ENCODE peak calls at places on chromosomes 5 and 9, in ten cellular contexts. P is LHCN-M2; B is activated naive CD4-positive, alpha-beta T cell treated with Interleukin-2 at 50 U/mL for 16 hours; H is stimulated activated CD4-positive, alpha-beta T cell treated with anti-CD3 and anti-CD28 coated beads, Interleukin-1b, Interleukin-23, amount 100 ng/mL, for 1 hour; X is GM20000; K is skeletal muscle cell; V is renal cortical epithelial cell; M is SW480; N is osteocyte; D is naive thymus-derived CD4-positive, alpha-beta T cell. O is an unnamed sample.

GRCh38 chr9:92140754-92141143 is 25.5 kb upstream of the SPTLC1 start:
- DNase-seq in P (no peak), B (no peak), H (no peak), X (no peak), K (no peak), V (no peak), M (no peak), N (peak; percentile 64), D (no peak), O (no peak)

GRCh38 chr5:78544531-78545200 is 103.9 kb downstream of the LHFPL2 start:
- DNase-seq in P (no peak), B (no peak), H (no peak), X (no peak), K (peak; percentile 76), V (peak; percentile 61), M (no peak), N (peak; percentile 62), D (no peak), O (no peak)

GRCh38 chr5:76790632-76791290 is 28.1 kb upstream of the F2RL1 start:
- DNase-seq in P (peak; percentile 98), B (peak; percentile 10), H (no peak), X (no peak), K (peak; percentile 100), V (peak; percentile 99), M (peak; percentile 90), N (no peak), D (no peak), O (peak; percentile 32)

GRCh38 chr5:27093296-27093695 is 54.9 kb upstream of the CDH9 start:
- DNase-seq in P (peak; percentile 38), B (no peak), H (no peak), X (no peak), K (no peak), V (peak; percentile 18), M (no peak), N (no peak), D (no peak), O (no peak)

GRCh38 chr9:35696520-35697215 is 6.9 kb upstream of the TPM2 start:
- DNase-seq in P (peak; percentile 36), B (peak; percentile 59), H (peak; percentile 9), X (peak; percentile 85), K (no peak), V (peak; percentile 45), M (peak; percentile 65), N (no peak), D (peak; percentile 15), O (no peak)

GRCh38 chr5:107806705-107807104 is 136.0 kb upstream of the EFNA5 start:
- DNase-seq in P (peak; percentile 87), B (no peak), H (no peak), X (no peak), K (no peak), V (peak; percentile 96), M (no peak), N (no peak), D (no peak), O (no peak)

GRCh38 chr9:132267660-132268059 is 87.1 kb downstream of the SETX start:
- DNase-seq in P (no peak), B (no peak), H (no peak), X (no peak), K (no peak), V (no peak), M (no peak), N (no peak), D (no peak), O (no peak)

GRCh38 chr5:132094393-132095076 is 20.9 kb downstream of the CSF2 start:
- DNase-seq in P (peak; percentile 96), B (no peak), H (no peak), X (no peak), K (peak; percentile 82), V (peak; percentile 95), M (peak; percentile 89), N (peak; percentile 84), D (no peak), O (peak; percentile 54)

GRCh38 chr9:124779368-124780059 is 2.6 kb downstream of the OLFML2A start:
- DNase-seq in P (peak; percentile 99), B (no peak), H (no peak), X (peak; percentile 6), K (peak; percentile 97), V (peak; percentile 83), M (peak; percentile 72), N (peak; percentile 92), D (no peak), O (no peak)

GRCh38 chr9:88989961-88990570 is 1.2 kb upstream of the S1PR3 start:
- DNase-seq in P (no peak), B (no peak), H (no peak), X (no peak), K (no peak), V (no peak), M (no peak), N (no peak), D (no peak), O (no peak)